ENCODE peak calls at places on chromosome 13, in four cellular contexts. Q, X, M and O are unnamed samples.
A peak's percentile ranks its signal among the peaks of the same experiment; 100 is the strongest.

GRCh38 chr13:31982540-31982939 is 49.0 kb upstream of the FRY start:
- DNase-seq in M (no peak), X (no peak), Q (no peak), O (peak; percentile 95)

GRCh38 chr13:109135018-109135417 is 505.6 kb downstream of the MYO16 start:
- DNase-seq in M (no peak), X (no peak), Q (peak; percentile 45), O (no peak)

GRCh38 chr13:20686863-20687579 is 16.5 kb upstream of the IL17D start:
- DNase-seq in M (no peak), X (no peak), Q (no peak), O (no peak)

GRCh38 chr13:44347301-44347700 is 26.3 kb upstream of the SERP2 start:
- DNase-seq in Q (no peak), M (no peak), X (no peak), O (no peak)

GRCh38 chr13:90454002-90454636 is 893.4 kb upstream of the MIR17HG start:
- DNase-seq in M (no peak), X (no peak), Q (no peak), O (no peak)

GRCh38 chr13:75468098-75468497 is 13.9 kb downstream of the TBC1D4 start:
- DNase-seq in X (no peak), M (no peak), Q (no peak), O (peak; percentile 53)

GRCh38 chr13:52085416-52085815 is 43.5 kb downstream of the NEK5 start:
- DNase-seq in Q (no peak), X (no peak), M (no peak), O (peak; percentile 86)

GRCh38 chr13:93227906-93228801 is 1.5 kb downstream of the GPC6 start:
- DNase-seq in X (peak; percentile 89), Q (peak; percentile 97), M (peak; percentile 78), O (peak; percentile 87)

GRCh38 chr13:67148219-67148583 is 81.9 kb downstream of the PCDH9 start:
- DNase-seq in M (no peak), Q (no peak), X (no peak), O (peak; percentile 68)

GRCh38 chr13:37263881-37264280 is 158.4 kb upstream of the CSNK1A1L start:
- DNase-seq in Q (peak; percentile 25), X (no peak), M (no peak), O (no peak)

GRCh38 chr13:67410645-67411044 is 180.5 kb upstream of the PCDH9 start:
- DNase-seq in Q (peak; percentile 31), X (peak; percentile 21), M (no peak), O (no peak)

GRCh38 chr13:89923731-89924130 is 1423.8 kb upstream of the MIR17HG start:
- DNase-seq in X (no peak), M (no peak), Q (no peak), O (peak; percentile 0)

GRCh38 chr13:112391747-112392146 is 15.6 kb downstream of the SPACA7 start:
- DNase-seq in M (no peak), X (no peak), Q (no peak), O (no peak)

GRCh38 chr13:110616103-110617101 is 1.1 kb downstream of the NAXD start:
- DNase-seq in M (no peak), X (peak; percentile 26), Q (peak; percentile 55), O (peak; percentile 72)

GRCh38 chr13:51632643-51633357 is 48.5 kb downstream of the WDFY2 start:
- DNase-seq in X (peak; percentile 54), M (peak; percentile 41), Q (peak; percentile 49), O (no peak)

GRCh38 chr13:44758595-44759221 is 182.6 kb upstream of the TSC22D1 start:
- DNase-seq in M (no peak), Q (no peak), X (no peak), O (peak; percentile 98)

GRCh38 chr13:44313674-44314073 is 60.0 kb upstream of the SERP2 start:
- DNase-seq in Q (no peak), X (no peak), M (no peak), O (peak; percentile 91)

GRCh38 chr13:50829896-50830295 is 13.6 kb downstream of the DLEU7 start:
- DNase-seq in X (no peak), Q (no peak), M (no peak), O (no peak)

GRCh38 chr13:23828866-23829265 is 60.3 kb downstream of the MIPEP start:
- DNase-seq in X (no peak), Q (no peak), M (no peak), O (peak; percentile 48)

GRCh38 chr13:102724923-102725322 is 30.1 kb upstream of the METTL21C start:
- DNase-seq in X (no peak), Q (peak; percentile 7), M (no peak), O (peak; percentile 24)

GRCh38 chr13:93867481-93867880 is 612.0 kb downstream of the DCT start:
- DNase-seq in Q (no peak), M (no peak), X (no peak), O (peak; percentile 95)

GRCh38 chr13:110711778-110712070 is 1.8 kb upstream of the ING1 start:
- DNase-seq in M (no peak), Q (no peak), X (no peak), O (no peak)

GRCh38 chr13:26480246-26480855 is 77.1 kb upstream of the WASF3 start:
- DNase-seq in X (no peak), M (no peak), Q (no peak), O (peak; percentile 55)

GRCh38 chr13:31982124-31982523 is 49.5 kb upstream of the FRY start:
- DNase-seq in Q (no peak), M (no peak), X (no peak), O (no peak)

GRCh38 chr13:20782116-20782708 is 8.5 kb upstream of the EEF1AKMT1 start:
- DNase-seq in X (no peak), Q (no peak), M (no peak), O (no peak)

GRCh38 chr13:44870456-44870929 is 118.8 kb downstream of the NUFIP1 start:
- DNase-seq in X (no peak), M (no peak), Q (no peak), O (no peak)

GRCh38 chr13:113857531-113858195 is 6.2 kb downstream of the GAS6 start:
- DNase-seq in Q (no peak), X (no peak), M (peak; percentile 28), O (no peak)

GRCh38 chr13:113860579-113861432 is 3.1 kb downstream of the GAS6 start:
- DNase-seq in Q (peak; percentile 92), X (no peak), M (peak; percentile 80), O (no peak)

GRCh38 chr13:113860051-113860471 is 3.8 kb downstream of the GAS6 start:
- DNase-seq in Q (peak; percentile 40), M (peak; percentile 57), X (no peak), O (no peak)

GRCh38 chr13:113861433-113862030 is 2.3 kb downstream of the GAS6 start:
- DNase-seq in M (peak; percentile 32), Q (peak; percentile 38), X (no peak), O (no peak)

DNA sequence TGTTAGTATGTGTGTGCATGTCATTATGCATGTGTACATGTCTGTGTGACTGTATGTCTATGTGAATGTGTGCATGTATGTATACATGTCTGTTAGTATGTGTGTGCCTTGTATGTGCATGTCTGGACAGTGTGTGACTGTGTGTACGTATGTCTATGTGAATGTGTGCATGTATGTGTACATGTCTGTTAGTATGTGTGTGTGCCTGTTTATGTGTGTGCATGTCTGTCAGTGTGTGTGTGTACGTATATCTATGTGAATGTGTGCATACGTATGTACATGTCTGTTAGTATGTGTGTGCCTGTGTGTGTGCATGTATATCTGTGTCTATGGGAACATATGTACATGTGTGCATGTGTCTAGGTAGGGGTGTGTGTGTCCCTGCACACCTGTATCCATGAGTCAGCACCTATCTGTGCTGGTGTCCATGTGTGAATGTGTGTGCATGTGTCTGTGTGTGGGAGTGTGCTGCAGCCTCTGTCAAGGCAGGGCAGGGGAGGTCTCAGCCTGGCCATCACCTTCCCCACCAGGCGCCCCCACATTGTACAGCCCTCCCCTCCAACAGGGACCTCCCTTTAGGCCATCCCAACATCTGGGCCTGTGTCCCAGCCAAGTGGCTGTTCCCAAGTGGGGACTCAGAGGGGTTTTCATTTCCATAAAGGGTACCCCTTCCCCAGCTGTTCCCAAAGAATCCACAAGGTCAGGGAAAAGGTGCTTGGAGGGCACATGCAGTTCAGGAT is 4.4 kb downstream of the GAS6 start:
- DNase-seq in X (no peak), Q (no peak), M (peak; percentile 19), O (no peak)
- H3K9ac ChIP-seq in X (no peak overlapping the region), Q (no peak overlapping the region), M (no peak overlapping the region), O (no peak overlapping the region)

DNA sequence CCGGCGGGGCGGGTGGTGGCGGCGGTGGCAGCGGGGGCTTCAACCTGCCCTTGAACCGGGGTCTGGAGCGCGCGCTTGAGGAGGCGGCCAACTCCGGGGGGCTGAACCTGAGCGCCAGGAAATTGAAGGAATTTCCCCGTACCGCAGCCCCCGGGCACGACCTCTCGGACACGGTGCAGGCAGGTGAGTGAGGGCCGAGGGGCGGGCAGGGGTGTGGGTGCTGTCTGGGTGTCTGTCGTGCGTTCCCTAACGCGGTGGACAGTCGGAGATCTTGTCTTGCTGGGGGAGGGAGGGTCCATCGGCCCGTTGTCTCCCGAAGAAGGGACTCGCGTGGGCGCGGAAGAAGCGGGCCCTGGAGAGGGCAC is 533 bp downstream of the LRCH1 start:
- DNase-seq in M (no peak), Q (peak; percentile 34), X (no peak), O (no peak)
- H3K4ac ChIP-seq in M (no peak overlapping the region), Q (peak overlapping the region; percentile 82), X (no peak overlapping the region), O (peak overlapping the region; percentile 84)

GRCh38 chr13:99500839-99501134 is 485 bp upstream of the TM9SF2 start:
- DNase-seq in Q (no peak), X (no peak), M (no peak), O (no peak)

GRCh38 chr13:99496322-99497142 is 4.7 kb upstream of the TM9SF2 start:
- DNase-seq in X (no peak), M (peak; percentile 49), Q (peak; percentile 14), O (peak; percentile 15)

GRCh38 chr13:99501135-99501951 is at the start of gene TM9SF2:
- DNase-seq in M (peak; percentile 99), X (peak; percentile 98), Q (peak; percentile 99), O (peak; percentile 97)

GRCh38 chr13:99498304-99499161 is 2.7 kb upstream of the TM9SF2 start:
- DNase-seq in M (peak; percentile 100), Q (peak; percentile 99), X (peak; percentile 94), O (peak; percentile 95)

GRCh38 chr13:99495478-99496321 is 5.6 kb upstream of the TM9SF2 start:
- DNase-seq in Q (no peak), M (no peak), X (no peak), O (no peak)
- H3K9ac ChIP-seq in Q (no peak overlapping the region), M (no peak overlapping the region), X (no peak overlapping the region), O (no peak overlapping the region)

GRCh38 chr13:74039154-74039553 is 95.0 kb downstream of the KLF12 start:
- DNase-seq in Q (no peak), M (no peak), X (no peak), O (no peak)

GRCh38 chr13:74036373-74036772 is 97.8 kb downstream of the KLF12 start:
- DNase-seq in M (peak; percentile 81), X (no peak), Q (peak; percentile 98), O (no peak)

GRCh38 chr13:74032325-74032724 is 101.9 kb downstream of the KLF12 start:
- DNase-seq in Q (no peak), X (no peak), M (no peak), O (no peak)

GRCh38 chr13:74037762-74038161 is 96.4 kb downstream of the KLF12 start:
- DNase-seq in X (no peak), Q (no peak), M (no peak), O (no peak)

GRCh38 chr13:74035881-74036280 is 98.3 kb downstream of the KLF12 start:
- DNase-seq in M (no peak), Q (peak; percentile 53), X (no peak), O (no peak)
- H3K4ac ChIP-seq in M (no peak overlapping the region), Q (peak overlapping the region; percentile 16), X (no peak overlapping the region), O (no peak overlapping the region)

GRCh38 chr13:33284916-33285315 is 639 bp downstream of the STARD13 start:
- DNase-seq in Q (no peak), M (no peak), X (no peak), O (no peak)
- H3K9ac ChIP-seq in Q (peak overlapping the region; percentile 50), M (peak overlapping the region; percentile 56), X (no peak overlapping the region), O (peak overlapping the region; percentile 99)